ENCODE peak calls at places on chromosome 2, in seven cellular contexts. One of them, this sample, is unnamed.

GRCh38 chr2:43051316-43051715 is 175.1 kb downstream of the ZFP36L2 start:
- DNase-seq in CD8-positive, alpha-beta memory T cell: no peak
- DNase-seq in stimulated activated CD8-positive, alpha-beta memory T cell treated with anti-CD3 and anti-CD28 coated beads, Interleukin-15, amount 100 ng/mL, for 1 hour: no peak
- DNase-seq in foreskin fibroblast: no peak
- DNase-seq in NB4: no peak
- DNase-seq in EH: peak
- DNase-seq in activated naive CD8-positive, alpha-beta T cell treated with anti-CD3 and anti-CD28 coated beads, Interleukin-2, amount 50 U/mL, for 24 hours: peak
- DNase-seq in this sample: peak

GRCh38 chr2:229408356-229408755 is 137.3 kb upstream of the PID1 start:
- DNase-seq in CD8-positive, alpha-beta memory T cell: no peak
- DNase-seq in stimulated activated CD8-positive, alpha-beta memory T cell treated with anti-CD3 and anti-CD28 coated beads, Interleukin-15, amount 100 ng/mL, for 1 hour: no peak
- DNase-seq in foreskin fibroblast: peak
- DNase-seq in NB4: peak
- DNase-seq in EH: peak
- DNase-seq in activated naive CD8-positive, alpha-beta T cell treated with anti-CD3 and anti-CD28 coated beads, Interleukin-2, amount 50 U/mL, for 24 hours: no peak
- DNase-seq in this sample: peak

GRCh38 chr2:167114018-167114417 is 225.7 kb downstream of the XIRP2 start:
- DNase-seq in CD8-positive, alpha-beta memory T cell: no peak
- DNase-seq in stimulated activated CD8-positive, alpha-beta memory T cell treated with anti-CD3 and anti-CD28 coated beads, Interleukin-15, amount 100 ng/mL, for 1 hour: no peak
- DNase-seq in foreskin fibroblast: no peak
- DNase-seq in NB4: no peak
- DNase-seq in EH: peak
- DNase-seq in activated naive CD8-positive, alpha-beta T cell treated with anti-CD3 and anti-CD28 coated beads, Interleukin-2, amount 50 U/mL, for 24 hours: no peak
- DNase-seq in this sample: peak

GRCh38 chr2:79162132-79162531 is 2.6 kb upstream of the REG3A start:
- DNase-seq in CD8-positive, alpha-beta memory T cell: no peak
- DNase-seq in stimulated activated CD8-positive, alpha-beta memory T cell treated with anti-CD3 and anti-CD28 coated beads, Interleukin-15, amount 100 ng/mL, for 1 hour: no peak
- DNase-seq in foreskin fibroblast: no peak
- DNase-seq in NB4: no peak
- DNase-seq in EH: no peak
- DNase-seq in activated naive CD8-positive, alpha-beta T cell treated with anti-CD3 and anti-CD28 coated beads, Interleukin-2, amount 50 U/mL, for 24 hours: no peak
- DNase-seq in this sample: no peak

GRCh38 chr2:117832905-117833613 is 18.6 kb downstream of the DDX18 start:
- DNase-seq in CD8-positive, alpha-beta memory T cell: no peak
- DNase-seq in stimulated activated CD8-positive, alpha-beta memory T cell treated with anti-CD3 and anti-CD28 coated beads, Interleukin-15, amount 100 ng/mL, for 1 hour: no peak
- DNase-seq in foreskin fibroblast: peak
- DNase-seq in NB4: peak
- DNase-seq in EH: peak
- DNase-seq in activated naive CD8-positive, alpha-beta T cell treated with anti-CD3 and anti-CD28 coated beads, Interleukin-2, amount 50 U/mL, for 24 hours: no peak
- DNase-seq in this sample: peak

GRCh38 chr2:39059366-39059952 is 61.4 kb downstream of the SOS1 start:
- DNase-seq in CD8-positive, alpha-beta memory T cell: no peak
- DNase-seq in stimulated activated CD8-positive, alpha-beta memory T cell treated with anti-CD3 and anti-CD28 coated beads, Interleukin-15, amount 100 ng/mL, for 1 hour: no peak
- DNase-seq in foreskin fibroblast: peak
- DNase-seq in NB4: peak
- DNase-seq in EH: peak
- DNase-seq in activated naive CD8-positive, alpha-beta T cell treated with anti-CD3 and anti-CD28 coated beads, Interleukin-2, amount 50 U/mL, for 24 hours: no peak
- DNase-seq in this sample: peak

GRCh38 chr2:65429799-65430514 is 2.4 kb downstream of the SPRED2 start:
- DNase-seq in CD8-positive, alpha-beta memory T cell: no peak
- DNase-seq in stimulated activated CD8-positive, alpha-beta memory T cell treated with anti-CD3 and anti-CD28 coated beads, Interleukin-15, amount 100 ng/mL, for 1 hour: no peak
- DNase-seq in foreskin fibroblast: peak
- DNase-seq in NB4: no peak
- DNase-seq in EH: no peak
- DNase-seq in activated naive CD8-positive, alpha-beta T cell treated with anti-CD3 and anti-CD28 coated beads, Interleukin-2, amount 50 U/mL, for 24 hours: no peak
- DNase-seq in this sample: no peak

GRCh38 chr2:20224716-20225293 is at the start of gene SDC1:
- DNase-seq in CD8-positive, alpha-beta memory T cell: no peak
- DNase-seq in stimulated activated CD8-positive, alpha-beta memory T cell treated with anti-CD3 and anti-CD28 coated beads, Interleukin-15, amount 100 ng/mL, for 1 hour: no peak
- DNase-seq in foreskin fibroblast: peak
- DNase-seq in NB4: peak
- DNase-seq in EH: peak
- DNase-seq in activated naive CD8-positive, alpha-beta T cell treated with anti-CD3 and anti-CD28 coated beads, Interleukin-2, amount 50 U/mL, for 24 hours: no peak
- DNase-seq in this sample: peak

GRCh38 chr2:83251473-83251872 is 1207.6 kb downstream of the SUCLG1 start:
- DNase-seq in CD8-positive, alpha-beta memory T cell: no peak
- DNase-seq in stimulated activated CD8-positive, alpha-beta memory T cell treated with anti-CD3 and anti-CD28 coated beads, Interleukin-15, amount 100 ng/mL, for 1 hour: no peak
- DNase-seq in foreskin fibroblast: peak
- DNase-seq in NB4: no peak
- DNase-seq in EH: peak
- DNase-seq in activated naive CD8-positive, alpha-beta T cell treated with anti-CD3 and anti-CD28 coated beads, Interleukin-2, amount 50 U/mL, for 24 hours: no peak
- DNase-seq in this sample: no peak

GRCh38 chr2:12428786-12429185 is 287.9 kb upstream of the TRIB2 start:
- DNase-seq in CD8-positive, alpha-beta memory T cell: no peak
- DNase-seq in stimulated activated CD8-positive, alpha-beta memory T cell treated with anti-CD3 and anti-CD28 coated beads, Interleukin-15, amount 100 ng/mL, for 1 hour: no peak
- DNase-seq in foreskin fibroblast: peak
- DNase-seq in NB4: no peak
- DNase-seq in EH: peak
- DNase-seq in activated naive CD8-positive, alpha-beta T cell treated with anti-CD3 and anti-CD28 coated beads, Interleukin-2, amount 50 U/mL, for 24 hours: no peak
- DNase-seq in this sample: no peak

GRCh38 chr2:233705911-233706506 is 6.7 kb upstream of the UGT1A5 start:
- DNase-seq in CD8-positive, alpha-beta memory T cell: no peak
- DNase-seq in stimulated activated CD8-positive, alpha-beta memory T cell treated with anti-CD3 and anti-CD28 coated beads, Interleukin-15, amount 100 ng/mL, for 1 hour: no peak
- DNase-seq in foreskin fibroblast: no peak
- DNase-seq in NB4: no peak
- DNase-seq in EH: peak
- DNase-seq in activated naive CD8-positive, alpha-beta T cell treated with anti-CD3 and anti-CD28 coated beads, Interleukin-2, amount 50 U/mL, for 24 hours: no peak
- DNase-seq in this sample: peak

GRCh38 chr2:207039225-207039624 is 99.9 kb downstream of the CPO start:
- DNase-seq in CD8-positive, alpha-beta memory T cell: no peak
- DNase-seq in stimulated activated CD8-positive, alpha-beta memory T cell treated with anti-CD3 and anti-CD28 coated beads, Interleukin-15, amount 100 ng/mL, for 1 hour: no peak
- DNase-seq in foreskin fibroblast: no peak
- DNase-seq in NB4: no peak
- DNase-seq in EH: no peak
- DNase-seq in activated naive CD8-positive, alpha-beta T cell treated with anti-CD3 and anti-CD28 coated beads, Interleukin-2, amount 50 U/mL, for 24 hours: no peak
- DNase-seq in this sample: no peak

GRCh38 chr2:203340791-203341487 is 12.7 kb downstream of the ABI2 start:
- DNase-seq in CD8-positive, alpha-beta memory T cell: no peak
- DNase-seq in stimulated activated CD8-positive, alpha-beta memory T cell treated with anti-CD3 and anti-CD28 coated beads, Interleukin-15, amount 100 ng/mL, for 1 hour: no peak
- DNase-seq in foreskin fibroblast: peak
- DNase-seq in NB4: no peak
- DNase-seq in EH: peak
- DNase-seq in activated naive CD8-positive, alpha-beta T cell treated with anti-CD3 and anti-CD28 coated beads, Interleukin-2, amount 50 U/mL, for 24 hours: no peak
- DNase-seq in this sample: peak

GRCh38 chr2:228819701-228820100 is 451.4 kb downstream of the PID1 start:
- DNase-seq in CD8-positive, alpha-beta memory T cell: no peak
- DNase-seq in stimulated activated CD8-positive, alpha-beta memory T cell treated with anti-CD3 and anti-CD28 coated beads, Interleukin-15, amount 100 ng/mL, for 1 hour: no peak
- DNase-seq in foreskin fibroblast: peak
- DNase-seq in NB4: no peak
- DNase-seq in EH: peak
- DNase-seq in activated naive CD8-positive, alpha-beta T cell treated with anti-CD3 and anti-CD28 coated beads, Interleukin-2, amount 50 U/mL, for 24 hours: no peak
- DNase-seq in this sample: no peak